ENCODE peak calls at places on chromosomes 1 and 21, in seven cellular contexts. T is NAMALWA; L is stimulated activated CD8-positive, alpha-beta memory T cell treated with anti-CD3 and anti-CD28 coated beads, Interleukin-7, amount 100 ng/mL, for 1 hour; W is NCI-H1105; D is SW480; K is brain pericyte; G is DND-41. B is an unnamed sample.
A peak's percentile ranks its signal among the peaks of the same experiment; 100 is the strongest.

GRCh38 chr1:33140153-33141149 is 41.4 kb downstream of the TRIM62 start:
- DNase-seq in K (no peak), G (no peak), L (no peak), T (no peak), D (no peak), W (no peak), B (no peak)

GRCh38 chr1:1677718-1678580 is 14.6 kb downstream of the SLC35E2B start:
- DNase-seq in T (peak; percentile 88), W (no peak), D (no peak), K (no peak), G (peak; percentile 73), L (no peak), B (no peak)

GRCh38 chr1:212479188-212479587 is 46.5 kb downstream of the NENF start:
- DNase-seq in L (no peak), T (no peak), D (no peak), W (no peak), G (no peak), K (no peak), B (no peak)

GRCh38 chr21:7917729-7918128 is 2603.7 kb upstream of the TPTE start:
- DNase-seq in D (no peak), L (no peak), T (no peak), G (no peak), K (no peak), W (no peak), B (no peak)

GRCh38 chr1:203215573-203215972 is 13.9 kb downstream of the CHIT1 start:
- DNase-seq in T (no peak), D (peak; percentile 28), L (no peak), K (no peak), G (peak; percentile 60), W (no peak), B (no peak)

GRCh38 chr1:200206340-200206739 is 178.8 kb downstream of the NR5A2 start:
- DNase-seq in L (no peak), W (no peak), T (no peak), D (no peak), K (no peak), G (no peak), B (peak; percentile 0)

GRCh38 chr1:164611754-164612642 is 53.0 kb downstream of the PBX1 start:
- DNase-seq in T (no peak), D (peak; percentile 90), W (peak; percentile 81), G (no peak), L (no peak), K (peak; percentile 67), B (no peak)

GRCh38 chr1:65958561-65959350 is 166.1 kb downstream of the PDE4B start:
- DNase-seq in K (peak; percentile 11), D (peak; percentile 47), G (peak; percentile 15), L (no peak), W (peak; percentile 41), T (peak; percentile 78), B (no peak)

GRCh38 chr1:52386458-52386857 is 17.8 kb downstream of the ORC1 start:
- DNase-seq in K (no peak), T (no peak), G (no peak), L (no peak), D (no peak), W (no peak), B (no peak)

GRCh38 chr1:39106949-39107740 is 81.0 kb downstream of the NDUFS5 start:
- DNase-seq in L (no peak), T (no peak), W (no peak), G (no peak), D (no peak), K (no peak), B (no peak)

GRCh38 chr1:224435318-224435763 is 744 bp upstream of the WDR26 start:
- DNase-seq in L (no peak), D (peak; percentile 22), G (no peak), W (no peak), T (peak; percentile 66), K (no peak), B (no peak)

GRCh38 chr1:244919320-244920282 is 55.3 kb upstream of the HNRNPU start:
- DNase-seq in K (no peak), T (peak; percentile 56), W (no peak), G (no peak), D (peak; percentile 8), L (no peak), B (no peak)

GRCh38 chr1:180131510-180131909 is 23.2 kb upstream of the QSOX1 start:
- DNase-seq in L (no peak), K (peak; percentile 48), D (no peak), W (no peak), G (no peak), T (no peak), B (no peak)

GRCh38 chr1:44266400-44267344 is 53.4 kb downstream of the DMAP1 start:
- DNase-seq in D (no peak), L (no peak), K (no peak), T (no peak), W (no peak), G (no peak), B (no peak)

GRCh38 chr1:246005067-246005466 is 502.0 kb downstream of the SMYD3 start:
- DNase-seq in K (no peak), W (no peak), G (no peak), D (peak; percentile 83), L (no peak), T (no peak), B (no peak)

GRCh38 chr1:227568593-227568992 is 5.2 kb downstream of the ZNF678 start:
- DNase-seq in T (no peak), W (no peak), L (no peak), K (no peak), D (no peak), G (no peak), B (no peak)

GRCh38 chr1:9689971-9690381 is 38.4 kb downstream of the PIK3CD start:
- DNase-seq in K (no peak), T (no peak), G (no peak), W (no peak), L (no peak), D (no peak), B (no peak)

GRCh38 chr1:23198373-23198772 is 18.9 kb downstream of the HTR1D start:
- DNase-seq in K (peak; percentile 89), G (no peak), W (no peak), T (no peak), L (no peak), D (peak; percentile 57), B (peak; percentile 86)

GRCh38 chr1:11150326-11150725 is 38.8 kb upstream of the ANGPTL7 start:
- DNase-seq in G (no peak), K (no peak), D (no peak), L (no peak), W (no peak), T (no peak), B (no peak)

GRCh38 chr1:21261551-21262281 is 28.5 kb downstream of the ECE1 start:
- DNase-seq in T (no peak), W (no peak), D (peak; percentile 94), G (no peak), K (no peak), L (no peak), B (peak; percentile 51)

GRCh38 chr1:170530972-170531757 is 801 bp upstream of the GORAB start:
- DNase-seq in W (no peak), K (no peak), T (no peak), G (peak; percentile 6), D (no peak), L (no peak), B (no peak)

GRCh38 chr1:39508266-39508665 is 16.8 kb downstream of the BMP8A start:
- DNase-seq in D (no peak), L (no peak), T (no peak), W (no peak), K (no peak), G (no peak), B (no peak)

GRCh38 chr1:204377800-204378608 is 18.3 kb upstream of the PLEKHA6 start:
- DNase-seq in L (peak; percentile 13), K (no peak), T (no peak), G (no peak), D (peak; percentile 78), W (peak; percentile 74), B (no peak)

GRCh38 chr21:26948194-26948593 is 18.7 kb downstream of the ADAMTS5 start:
- DNase-seq in K (no peak), L (no peak), G (no peak), W (no peak), D (no peak), T (no peak), B (no peak)

GRCh38 chr1:17167041-17167782 is 37.7 kb upstream of the PADI1 start:
- DNase-seq in D (no peak), W (no peak), L (no peak), G (no peak), T (no peak), K (no peak), B (no peak)

GRCh38 chr1:96384611-96385010 is 337.0 kb upstream of the PTBP2 start:
- DNase-seq in K (no peak), T (no peak), W (no peak), G (no peak), L (no peak), D (no peak), B (no peak)